ENCODE peak calls at places on chromosome 19, in seven cellular contexts. E, X, R, S, K, G and A are unnamed samples.

GRCh38 chr19:33395561-33396550 is 22.3 kb downstream of the CEBPG start:
- DNase-seq in E (no peak), X (peak), R (no peak), S (no peak), K (peak), G (no peak), A (no peak)

GRCh38 chr19:39160889-39161672 is 35.5 kb downstream of the PAK4 start:
- DNase-seq in E (no peak), X (no peak), R (no peak), S (no peak), K (no peak), G (no peak), A (no peak)

GRCh38 chr19:46972301-46972700 is 47.3 kb upstream of the NPAS1 start:
- DNase-seq in E (no peak), X (peak), R (no peak), S (no peak), K (no peak), G (no peak), A (no peak)

GRCh38 chr19:52941941-52942370 is 18.7 kb upstream of the ZNF888 start:
- DNase-seq in E (no peak), X (peak), R (no peak), S (peak), K (peak), G (peak), A (no peak)

GRCh38 chr19:33518541-33518940 is 3.0 kb downstream of the PEPD start:
- DNase-seq in E (no peak), X (no peak), R (no peak), S (no peak), K (no peak), G (no peak), A (no peak)

GRCh38 chr19:4866595-4867424 is 657 bp downstream of the PLIN3 start:
- DNase-seq in E (no peak), X (peak), R (peak), S (peak), K (peak), G (no peak), A (peak)

GRCh38 chr19:1221904-1222255 is 15.9 kb downstream of the CBARP start:
- DNase-seq in E (no peak), X (no peak), R (no peak), S (no peak), K (no peak), G (no peak), A (no peak)

GRCh38 chr19:9061879-9062278 is 25.0 kb upstream of the OR1M1 start:
- DNase-seq in E (no peak), X (no peak), R (no peak), S (no peak), K (no peak), G (no peak), A (no peak)

GRCh38 chr19:40263440-40264313 is 21.5 kb downstream of the AKT2 start:
- DNase-seq in E (no peak), X (no peak), R (no peak), S (no peak), K (peak), G (no peak), A (no peak)

GRCh38 chr19:48926909-48927308 is 6.6 kb upstream of the DHDH start:
- DNase-seq in E (peak), X (peak), R (no peak), S (peak), K (peak), G (no peak), A (peak)

GRCh38 chr19:4059931-4060620 is 6.6 kb downstream of the ZBTB7A start:
- DNase-seq in E (no peak), X (peak), R (no peak), S (no peak), K (peak), G (no peak), A (no peak)

GRCh38 chr19:2952953-2953481 is 8.2 kb upstream of the ZNF77 start:
- DNase-seq in E (peak), X (no peak), R (no peak), S (no peak), K (no peak), G (no peak), A (no peak)

GRCh38 chr19:31340059-31341025 is 8.9 kb downstream of the TSHZ3 start:
- DNase-seq in E (no peak), X (peak), R (no peak), S (peak), K (no peak), G (no peak), A (no peak)

GRCh38 chr19:32168111-32168510 is 177.3 kb upstream of the ZNF507 start:
- DNase-seq in E (no peak), X (no peak), R (no peak), S (no peak), K (no peak), G (no peak), A (no peak)

GRCh38 chr19:15368051-15368632 is 11.4 kb downstream of the AKAP8 start:
- DNase-seq in E (no peak), X (no peak), R (no peak), S (no peak), K (no peak), G (no peak), A (no peak)

GRCh38 chr19:55013596-55013995 is 24.5 kb downstream of the GP6 start:
- DNase-seq in E (no peak), X (no peak), R (no peak), S (no peak), K (no peak), G (no peak), A (no peak)

GRCh38 chr19:31329819-31330218 is 19.4 kb downstream of the TSHZ3 start:
- DNase-seq in E (no peak), X (no peak), R (no peak), S (no peak), K (no peak), G (no peak), A (no peak)

GRCh38 chr19:49689133-49690072 is at the start of gene ADM5:
- DNase-seq in E (no peak), X (no peak), R (no peak), S (no peak), K (no peak), G (no peak), A (no peak)

GRCh38 chr19:42421591-42422031 is 5.6 kb downstream of the LIPE start:
- DNase-seq in E (no peak), X (no peak), R (no peak), S (peak), K (no peak), G (no peak), A (no peak)